ENCODE peak calls at places on chromosomes 5 and 9, in six cellular contexts. M is OCI-LY7, F is brain microvascular endothelial cell, C is GM12865, S is body of pancreas, W is mesothelial cell of epicardium. R is an unnamed sample.

GRCh38 chr5:36796171-36796570 is 80.4 kb upstream of the NIPBL start:
- DNase-seq in M (no peak), F (no peak), C (no peak), S (no peak), W (no peak), R (no peak)

GRCh38 chr5:78320461-78320860 is 26.0 kb upstream of the AP3B1 start:
- DNase-seq in M (peak; percentile 32), F (no peak), C (peak; percentile 41), S (peak; percentile 28), W (no peak), R (peak; percentile 27)

GRCh38 chr5:6739603-6740002 is 26.4 kb downstream of the TENT4A start:
- DNase-seq in M (no peak), F (no peak), C (no peak), S (no peak), W (no peak), R (no peak)

GRCh38 chr5:15103130-15103529 is 231.6 kb upstream of the ANKH start:
- DNase-seq in M (no peak), F (no peak), C (no peak), S (no peak), W (no peak), R (no peak)

GRCh38 chr5:140148508-140148907 is 22.8 kb downstream of the IGIP start:
- DNase-seq in M (no peak), F (peak; percentile 9), C (no peak), S (no peak), W (no peak), R (peak; percentile 9)

GRCh38 chr5:90293931-90294330 is 115.6 kb downstream of the CETN3 start:
- DNase-seq in M (no peak), F (peak; percentile 89), C (no peak), S (no peak), W (no peak), R (no peak)

GRCh38 chr9:108880917-108881316 is 18.9 kb downstream of the ACTL7A start:
- DNase-seq in M (no peak), F (no peak), C (no peak), S (no peak), W (no peak), R (no peak)

GRCh38 chr5:139635606-139636206 is 12.4 kb upstream of the CXXC5 start:
- DNase-seq in M (peak; percentile 81), F (peak; percentile 69), C (peak; percentile 80), S (peak; percentile 90), W (no peak), R (peak; percentile 85)

GRCh38 chr9:133127340-133127981 is 6.4 kb upstream of the RALGDS start:
- DNase-seq in M (no peak), F (no peak), C (no peak), S (peak; percentile 90), W (no peak), R (no peak)

GRCh38 chr5:159972538-159973362 is 36.2 kb upstream of the TTC1 start:
- DNase-seq in M (no peak), F (no peak), C (no peak), S (no peak), W (no peak), R (no peak)

GRCh38 chr5:139745121-139745799 is 50.3 kb upstream of the PSD2 start:
- DNase-seq in M (no peak), F (peak; percentile 75), C (peak; percentile 60), S (peak; percentile 34), W (no peak), R (peak; percentile 49)

GRCh38 chr5:53645078-53645477 is 84.6 kb downstream of the NDUFS4 start:
- DNase-seq in M (no peak), F (no peak), C (no peak), S (no peak), W (no peak), R (no peak)

GRCh38 chr5:34854459-34855174 is 15.7 kb downstream of the TTC23L start:
- DNase-seq in M (peak; percentile 63), F (no peak), C (peak; percentile 82), S (no peak), W (no peak), R (no peak)

GRCh38 chr5:10123254-10123989 is 126.3 kb downstream of the ATPSCKMT start:
- DNase-seq in M (no peak), F (no peak), C (no peak), S (no peak), W (no peak), R (no peak)

GRCh38 chr9:74078647-74079046 is 418.5 kb upstream of the RORB start:
- DNase-seq in M (no peak), F (no peak), C (no peak), S (no peak), W (no peak), R (no peak)

GRCh38 chr5:1851290-1851934 is 31.3 kb downstream of the IRX4 start:
- DNase-seq in M (no peak), F (no peak), C (no peak), S (no peak), W (no peak), R (no peak)

GRCh38 chr9:89172398-89172797 is 6.2 kb downstream of the SHC3 start:
- DNase-seq in M (no peak), F (no peak), C (no peak), S (no peak), W (no peak), R (no peak)

GRCh38 chr9:89168901-89169813 is 9.5 kb downstream of the SHC3 start:
- DNase-seq in M (no peak), F (no peak), C (no peak), S (no peak), W (no peak), R (no peak)

GRCh38 chr9:89171231-89171630 is 7.4 kb downstream of the SHC3 start:
- DNase-seq in M (no peak), F (no peak), C (no peak), S (no peak), W (no peak), R (no peak)

GRCh38 chr9:89173072-89173471 is 5.5 kb downstream of the SHC3 start:
- DNase-seq in M (no peak), F (no peak), C (no peak), S (no peak), W (no peak), R (no peak)

DNA sequence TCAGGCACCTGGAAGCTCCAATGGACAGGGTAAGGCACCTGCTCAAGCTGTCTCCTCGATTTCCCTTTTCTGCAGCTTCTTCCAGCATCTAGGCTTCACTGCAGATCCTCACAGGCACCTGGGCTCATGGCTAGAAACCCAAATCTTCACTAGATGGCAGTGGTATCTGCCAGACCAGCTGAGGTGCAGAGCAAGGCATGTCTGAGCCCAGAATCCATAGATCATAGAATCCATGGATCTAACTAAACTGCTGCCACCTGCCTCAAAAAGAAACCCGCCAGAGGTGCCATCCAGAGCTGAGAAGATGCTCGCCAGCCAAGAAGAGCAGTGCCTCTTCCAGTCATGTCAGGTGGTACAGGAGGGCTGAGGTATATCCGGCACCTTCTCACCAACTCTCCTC is 6.9 kb downstream of the SHC3 start:
- DNase-seq in M (no peak), F (no peak), C (no peak), S (no peak), W (no peak), R (no peak)
- TF ChIP-seq CTCF in M (peak; percentile 11), F (peak; percentile 21), C (no peak), S (no peak), W (no peak), R (peak; percentile 30)

GRCh38 chr5:28766565-28767158 is 1728.3 kb upstream of the CDH9 start:
- DNase-seq in M (peak; percentile 40), F (peak; percentile 36), C (peak; percentile 19), S (no peak), W (no peak), R (peak; percentile 3)
- TF ChIP-seq CTCF in M (peak; percentile 57), F (peak; percentile 33), C (no peak), S (peak; percentile 21), W (peak; percentile 72), R (peak; percentile 71)

GRCh38 chr9:71814226-71814625 is 45.9 kb upstream of the CEMIP2 start:
- DNase-seq in M (no peak), F (no peak), C (no peak), S (peak; percentile 16), W (no peak), R (no peak)

GRCh38 chr9:71816782-71817549 is 48.7 kb upstream of the CEMIP2 start:
- DNase-seq in M (no peak), F (no peak), C (no peak), S (no peak), W (no peak), R (no peak)

GRCh38 chr9:71806916-71807315 is 38.6 kb upstream of the CEMIP2 start:
- DNase-seq in M (peak; percentile 88), F (peak; percentile 62), C (peak; percentile 67), S (peak; percentile 84), W (no peak), R (peak; percentile 80)

GRCh38 chr9:71814805-71815204 is 46.5 kb upstream of the CEMIP2 start:
- DNase-seq in M (no peak), F (no peak), C (no peak), S (no peak), W (no peak), R (no peak)

GRCh38 chr9:71812385-71812784 is 44.1 kb upstream of the CEMIP2 start:
- DNase-seq in M (peak; percentile 22), F (no peak), C (no peak), S (peak; percentile 6), W (no peak), R (no peak)
- TF ChIP-seq CTCF in M (peak; percentile 25), F (peak; percentile 6), C (no peak), S (no peak), W (no peak), R (peak; percentile 12)

DNA sequence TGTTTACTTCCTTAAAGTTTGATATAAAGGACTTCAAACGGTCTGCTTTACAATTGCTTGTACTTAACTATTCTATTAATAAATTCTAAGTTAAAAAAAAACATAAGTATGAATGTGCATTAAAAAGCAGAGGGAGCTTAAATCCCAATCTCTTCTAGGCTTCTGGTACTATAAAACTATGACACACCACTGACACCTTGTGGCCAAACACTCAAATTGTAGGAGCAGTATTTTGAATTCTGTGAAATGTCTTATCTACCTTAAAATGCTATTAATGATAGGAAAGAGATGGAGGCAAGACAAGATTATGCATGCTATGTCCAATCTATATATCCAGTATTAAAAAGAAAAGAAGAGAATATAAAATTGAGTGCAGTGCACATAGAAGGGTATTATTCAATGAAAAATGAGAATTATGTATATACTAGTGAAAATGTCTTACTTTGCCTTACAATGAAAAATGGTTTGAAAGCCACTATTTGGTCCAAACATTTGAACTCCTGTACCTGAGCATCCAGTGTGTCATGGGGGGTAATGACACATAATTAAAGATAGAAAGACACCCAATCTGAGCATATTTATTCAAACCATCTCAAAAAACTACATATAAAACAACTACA is 87.6 kb downstream of the ERP44 start:
- DNase-seq in M (peak; percentile 61), F (peak; percentile 24), C (peak; percentile 75), S (peak; percentile 52), W (no peak), R (peak; percentile 48)
- TF ChIP-seq CTCF in M (peak; percentile 89), F (peak; percentile 55), C (peak; percentile 47), S (peak; percentile 65), W (peak; percentile 60), R (peak; percentile 90)